ENCODE peak calls at places on chromosomes 4 and X, in nine cellular contexts. One of them, this sample, is unnamed.

GRCh38 chr4:174450051-174450450 is 72.2 kb downstream of the HPGD start:
- DNase-seq in NCI-H2171 treated with DMSO at 0.1 percent for 48 hours: no peak
- DNase-seq in frontal cortex: no peak
- DNase-seq in kidney: no peak
- DNase-seq in Calu3: no peak
- DNase-seq in NCI-H1092 treated with DMSO at 0.1 percent for 48 hours: no peak
- DNase-seq in thoracic aorta: no peak
- DNase-seq in retina: no peak
- DNase-seq in neural crest cell: no peak
- DNase-seq in this sample: no peak

GRCh38 chrX:109687903-109688302 is 45.2 kb downstream of the ACSL4 start:
- DNase-seq in NCI-H2171 treated with DMSO at 0.1 percent for 48 hours: no peak
- DNase-seq in frontal cortex: no peak
- DNase-seq in kidney: no peak
- DNase-seq in Calu3: no peak
- DNase-seq in NCI-H1092 treated with DMSO at 0.1 percent for 48 hours: no peak
- DNase-seq in thoracic aorta: no peak
- DNase-seq in retina: no peak
- DNase-seq in neural crest cell: no peak
- DNase-seq in this sample: no peak

GRCh38 chrX:13652256-13653021 is 502 bp upstream of the TCEANC start:
- DNase-seq in NCI-H2171 treated with DMSO at 0.1 percent for 48 hours: no peak
- DNase-seq in frontal cortex: no peak
- DNase-seq in kidney: no peak
- DNase-seq in Calu3: peak
- DNase-seq in NCI-H1092 treated with DMSO at 0.1 percent for 48 hours: no peak
- DNase-seq in thoracic aorta: no peak
- DNase-seq in retina: no peak
- DNase-seq in neural crest cell: no peak
- DNase-seq in this sample: no peak

GRCh38 chr4:152154433-152154832 is 381.5 kb downstream of the FBXW7 start:
- DNase-seq in NCI-H2171 treated with DMSO at 0.1 percent for 48 hours: no peak
- DNase-seq in frontal cortex: no peak
- DNase-seq in kidney: no peak
- DNase-seq in Calu3: no peak
- DNase-seq in NCI-H1092 treated with DMSO at 0.1 percent for 48 hours: no peak
- DNase-seq in thoracic aorta: no peak
- DNase-seq in retina: no peak
- DNase-seq in neural crest cell: no peak
- DNase-seq in this sample: no peak

GRCh38 chr4:8289956-8290700 is 20.6 kb downstream of the HTRA3 start:
- DNase-seq in NCI-H2171 treated with DMSO at 0.1 percent for 48 hours: no peak
- DNase-seq in frontal cortex: no peak
- DNase-seq in kidney: peak
- DNase-seq in Calu3: no peak
- DNase-seq in NCI-H1092 treated with DMSO at 0.1 percent for 48 hours: no peak
- DNase-seq in thoracic aorta: no peak
- DNase-seq in retina: no peak
- DNase-seq in neural crest cell: no peak
- DNase-seq in this sample: no peak

GRCh38 chr4:156594619-156595018 is 377.0 kb downstream of the PDGFC start:
- DNase-seq in NCI-H2171 treated with DMSO at 0.1 percent for 48 hours: peak
- DNase-seq in frontal cortex: no peak
- DNase-seq in kidney: peak
- DNase-seq in Calu3: no peak
- DNase-seq in NCI-H1092 treated with DMSO at 0.1 percent for 48 hours: no peak
- DNase-seq in thoracic aorta: no peak
- DNase-seq in retina: no peak
- DNase-seq in neural crest cell: no peak
- DNase-seq in this sample: no peak

GRCh38 chr4:687048-687974 is 1.6 kb downstream of the SLC49A3 start:
- DNase-seq in NCI-H2171 treated with DMSO at 0.1 percent for 48 hours: no peak
- DNase-seq in frontal cortex: peak
- DNase-seq in kidney: peak
- DNase-seq in Calu3: peak
- DNase-seq in NCI-H1092 treated with DMSO at 0.1 percent for 48 hours: no peak
- DNase-seq in thoracic aorta: peak
- DNase-seq in retina: no peak
- DNase-seq in neural crest cell: no peak
- DNase-seq in this sample: no peak

GRCh38 chr4:148118628-148119027 is 323.6 kb downstream of the NR3C2 start:
- DNase-seq in NCI-H2171 treated with DMSO at 0.1 percent for 48 hours: no peak
- DNase-seq in frontal cortex: no peak
- DNase-seq in kidney: no peak
- DNase-seq in Calu3: no peak
- DNase-seq in NCI-H1092 treated with DMSO at 0.1 percent for 48 hours: no peak
- DNase-seq in thoracic aorta: no peak
- DNase-seq in retina: no peak
- DNase-seq in neural crest cell: no peak
- DNase-seq in this sample: no peak

GRCh38 chr4:113943863-113944262 is 35.6 kb downstream of the ARSJ start:
- DNase-seq in NCI-H2171 treated with DMSO at 0.1 percent for 48 hours: no peak
- DNase-seq in frontal cortex: no peak
- DNase-seq in kidney: no peak
- DNase-seq in Calu3: no peak
- DNase-seq in NCI-H1092 treated with DMSO at 0.1 percent for 48 hours: no peak
- DNase-seq in thoracic aorta: no peak
- DNase-seq in retina: no peak
- DNase-seq in neural crest cell: no peak
- DNase-seq in this sample: no peak

GRCh38 chr4:98745372-98745771 is 87.0 kb upstream of the TSPAN5 start:
- DNase-seq in NCI-H2171 treated with DMSO at 0.1 percent for 48 hours: peak
- DNase-seq in frontal cortex: no peak
- DNase-seq in kidney: no peak
- DNase-seq in Calu3: no peak
- DNase-seq in NCI-H1092 treated with DMSO at 0.1 percent for 48 hours: no peak
- DNase-seq in thoracic aorta: no peak
- DNase-seq in retina: no peak
- DNase-seq in neural crest cell: no peak
- DNase-seq in this sample: no peak

GRCh38 chr4:7302781-7303180 is 110.4 kb downstream of the SORCS2 start:
- DNase-seq in NCI-H2171 treated with DMSO at 0.1 percent for 48 hours: no peak
- DNase-seq in frontal cortex: no peak
- DNase-seq in kidney: peak
- DNase-seq in Calu3: no peak
- DNase-seq in NCI-H1092 treated with DMSO at 0.1 percent for 48 hours: no peak
- DNase-seq in thoracic aorta: no peak
- DNase-seq in retina: no peak
- DNase-seq in neural crest cell: no peak
- DNase-seq in this sample: no peak

GRCh38 chr4:98470831-98471230 is 187.6 kb downstream of the TSPAN5 start:
- DNase-seq in NCI-H2171 treated with DMSO at 0.1 percent for 48 hours: no peak
- DNase-seq in frontal cortex: no peak
- DNase-seq in kidney: no peak
- DNase-seq in Calu3: no peak
- DNase-seq in NCI-H1092 treated with DMSO at 0.1 percent for 48 hours: no peak
- DNase-seq in thoracic aorta: no peak
- DNase-seq in retina: no peak
- DNase-seq in neural crest cell: no peak
- DNase-seq in this sample: no peak

GRCh38 chr4:81142744-81143143 is 72.3 kb downstream of the PRKG2 start:
- DNase-seq in NCI-H2171 treated with DMSO at 0.1 percent for 48 hours: no peak
- DNase-seq in frontal cortex: no peak
- DNase-seq in kidney: no peak
- DNase-seq in Calu3: no peak
- DNase-seq in NCI-H1092 treated with DMSO at 0.1 percent for 48 hours: no peak
- DNase-seq in thoracic aorta: no peak
- DNase-seq in retina: no peak
- DNase-seq in neural crest cell: no peak
- DNase-seq in this sample: peak

GRCh38 chr4:87839309-87839946 is 6.7 kb downstream of the MEPE start:
- DNase-seq in NCI-H2171 treated with DMSO at 0.1 percent for 48 hours: peak
- DNase-seq in frontal cortex: no peak
- DNase-seq in kidney: no peak
- DNase-seq in Calu3: no peak
- DNase-seq in NCI-H1092 treated with DMSO at 0.1 percent for 48 hours: peak
- DNase-seq in thoracic aorta: no peak
- DNase-seq in retina: peak
- DNase-seq in neural crest cell: no peak
- DNase-seq in this sample: peak

GRCh38 chr4:99264927-99265326 is 25.9 kb downstream of the ADH1A start:
- DNase-seq in NCI-H2171 treated with DMSO at 0.1 percent for 48 hours: no peak
- DNase-seq in frontal cortex: no peak
- DNase-seq in kidney: no peak
- DNase-seq in Calu3: no peak
- DNase-seq in NCI-H1092 treated with DMSO at 0.1 percent for 48 hours: no peak
- DNase-seq in thoracic aorta: no peak
- DNase-seq in retina: no peak
- DNase-seq in neural crest cell: no peak
- DNase-seq in this sample: no peak

GRCh38 chr4:167934216-167934615 is 158.1 kb upstream of the ANXA10 start:
- DNase-seq in NCI-H2171 treated with DMSO at 0.1 percent for 48 hours: no peak
- DNase-seq in frontal cortex: no peak
- DNase-seq in kidney: no peak
- DNase-seq in Calu3: no peak
- DNase-seq in NCI-H1092 treated with DMSO at 0.1 percent for 48 hours: no peak
- DNase-seq in thoracic aorta: no peak
- DNase-seq in retina: no peak
- DNase-seq in neural crest cell: no peak
- DNase-seq in this sample: no peak

GRCh38 chr4:167020410-167020809 is 213.9 kb downstream of the SPOCK3 start:
- DNase-seq in NCI-H2171 treated with DMSO at 0.1 percent for 48 hours: no peak
- DNase-seq in frontal cortex: no peak
- DNase-seq in kidney: no peak
- DNase-seq in Calu3: peak
- DNase-seq in NCI-H1092 treated with DMSO at 0.1 percent for 48 hours: no peak
- DNase-seq in thoracic aorta: no peak
- DNase-seq in retina: no peak
- DNase-seq in neural crest cell: no peak
- DNase-seq in this sample: no peak

GRCh38 chr4:174320501-174321199 is 36.9 kb downstream of the CEP44 start:
- DNase-seq in NCI-H2171 treated with DMSO at 0.1 percent for 48 hours: no peak
- DNase-seq in frontal cortex: no peak
- DNase-seq in kidney: no peak
- DNase-seq in Calu3: no peak
- DNase-seq in NCI-H1092 treated with DMSO at 0.1 percent for 48 hours: no peak
- DNase-seq in thoracic aorta: no peak
- DNase-seq in retina: no peak
- DNase-seq in neural crest cell: no peak
- DNase-seq in this sample: no peak

GRCh38 chrX:20059467-20060128 is 57.1 kb downstream of the MAP7D2 start:
- DNase-seq in NCI-H2171 treated with DMSO at 0.1 percent for 48 hours: no peak
- DNase-seq in frontal cortex: no peak
- DNase-seq in kidney: no peak
- DNase-seq in Calu3: peak
- DNase-seq in NCI-H1092 treated with DMSO at 0.1 percent for 48 hours: no peak
- DNase-seq in thoracic aorta: no peak
- DNase-seq in retina: no peak
- DNase-seq in neural crest cell: no peak
- DNase-seq in this sample: no peak

GRCh38 chrX:102339312-102340298 is 92.6 kb downstream of the NXF2 start:
- DNase-seq in NCI-H2171 treated with DMSO at 0.1 percent for 48 hours: no peak
- DNase-seq in frontal cortex: no peak
- DNase-seq in kidney: peak
- DNase-seq in Calu3: peak
- DNase-seq in NCI-H1092 treated with DMSO at 0.1 percent for 48 hours: no peak
- DNase-seq in thoracic aorta: no peak
- DNase-seq in retina: no peak
- DNase-seq in neural crest cell: no peak
- DNase-seq in this sample: no peak

GRCh38 chr4:73729534-73730165 is 10.7 kb upstream of the CXCL8 start:
- DNase-seq in NCI-H2171 treated with DMSO at 0.1 percent for 48 hours: peak
- DNase-seq in frontal cortex: peak
- DNase-seq in kidney: peak
- DNase-seq in Calu3: peak
- DNase-seq in NCI-H1092 treated with DMSO at 0.1 percent for 48 hours: peak
- DNase-seq in thoracic aorta: peak
- DNase-seq in retina: peak
- DNase-seq in neural crest cell: peak
- DNase-seq in this sample: peak

GRCh38 chrX:139851730-139852129 is 81.1 kb downstream of the ATP11C start:
- DNase-seq in NCI-H2171 treated with DMSO at 0.1 percent for 48 hours: no peak
- DNase-seq in frontal cortex: no peak
- DNase-seq in kidney: no peak
- DNase-seq in Calu3: no peak
- DNase-seq in NCI-H1092 treated with DMSO at 0.1 percent for 48 hours: no peak
- DNase-seq in thoracic aorta: no peak
- DNase-seq in retina: no peak
- DNase-seq in neural crest cell: no peak
- DNase-seq in this sample: no peak

GRCh38 chrX:154719132-154719675 is 31.7 kb downstream of the GAB3 start:
- DNase-seq in NCI-H2171 treated with DMSO at 0.1 percent for 48 hours: no peak
- DNase-seq in frontal cortex: no peak
- DNase-seq in kidney: no peak
- DNase-seq in Calu3: no peak
- DNase-seq in NCI-H1092 treated with DMSO at 0.1 percent for 48 hours: no peak
- DNase-seq in thoracic aorta: no peak
- DNase-seq in retina: no peak
- DNase-seq in neural crest cell: no peak
- DNase-seq in this sample: no peak

GRCh38 chrX:11555759-11556158 is 110.0 kb downstream of the ARHGAP6 start:
- DNase-seq in NCI-H2171 treated with DMSO at 0.1 percent for 48 hours: no peak
- DNase-seq in frontal cortex: no peak
- DNase-seq in kidney: no peak
- DNase-seq in Calu3: no peak
- DNase-seq in NCI-H1092 treated with DMSO at 0.1 percent for 48 hours: no peak
- DNase-seq in thoracic aorta: no peak
- DNase-seq in retina: no peak
- DNase-seq in neural crest cell: no peak
- DNase-seq in this sample: no peak

GRCh38 chr4:8255698-8256441 is 13.7 kb upstream of the HTRA3 start:
- DNase-seq in NCI-H2171 treated with DMSO at 0.1 percent for 48 hours: no peak
- DNase-seq in frontal cortex: no peak
- DNase-seq in kidney: no peak
- DNase-seq in Calu3: no peak
- DNase-seq in NCI-H1092 treated with DMSO at 0.1 percent for 48 hours: no peak
- DNase-seq in thoracic aorta: no peak
- DNase-seq in retina: no peak
- DNase-seq in neural crest cell: no peak
- DNase-seq in this sample: no peak